ENCODE peak calls at places on chromosomes 7 and 10, in ten cellular contexts. Q is tibial nerve, O is NB4, A is adrenal gland, T is body of pancreas, R is heart left ventricle, E is GM12891, Z is H54, S is HepG2, D is uterus. H is an unnamed sample.

GRCh38 chr10:88270871-88271713 is 312.0 kb downstream of the RNLS start:
- DNase-seq in Q (no peak), O (peak), A (peak), T (no peak), R (no peak), E (peak), Z (no peak), S (no peak), D (no peak), H (no peak)

GRCh38 chr10:88106348-88106747 is 242.9 kb downstream of the PTEN start:
- DNase-seq in Q (no peak), O (peak), A (no peak), T (no peak), R (no peak), E (no peak), Z (no peak), S (no peak), D (no peak), H (no peak)

GRCh38 chr10:70404906-70405824 is 1.2 kb downstream of the EIF4EBP2 start:
- DNase-seq in Q (peak), O (peak), A (peak), T (peak), R (peak), E (no peak), Z (peak), S (peak), D (peak), H (peak)

GRCh38 chr10:114623661-114624294 is 34.3 kb downstream of the ABLIM1 start:
- DNase-seq in Q (no peak), O (no peak), A (peak), T (peak), R (no peak), E (no peak), Z (peak), S (peak), D (no peak), H (no peak)

GRCh38 chr10:61024801-61025201 is 80.8 kb upstream of the RHOBTB1 start:
- DNase-seq in Q (no peak), O (no peak), A (peak), T (peak), R (no peak), E (no peak), Z (no peak), S (peak), D (no peak), H (no peak)

GRCh38 chr7:135713836-135714470 is 14.0 kb downstream of the SLC13A4 start:
- DNase-seq in Q (no peak), O (no peak), A (no peak), T (no peak), R (no peak), E (no peak), Z (no peak), S (no peak), D (no peak), H (no peak)

GRCh38 chr7:46854958-46855473 is 726.9 kb downstream of the TNS3 start:
- DNase-seq in Q (no peak), O (no peak), A (no peak), T (no peak), R (no peak), E (no peak), Z (no peak), S (no peak), D (no peak), H (no peak)

GRCh38 chr7:51366930-51367613 is 50.5 kb upstream of the COBL start:
- DNase-seq in Q (no peak), O (peak), A (peak), T (peak), R (peak), E (peak), Z (peak), S (peak), D (no peak), H (peak)

GRCh38 chr7:33191326-33191725 is 62.0 kb downstream of the BBS9 start:
- DNase-seq in Q (no peak), O (no peak), A (no peak), T (no peak), R (no peak), E (peak), Z (no peak), S (peak), D (no peak), H (no peak)

GRCh38 chr10:114876602-114877300 is 55.2 kb downstream of the FHIP2A start:
- DNase-seq in Q (peak), O (peak), A (peak), T (peak), R (peak), E (peak), Z (peak), S (peak), D (peak), H (peak)

GRCh38 chr10:47021850-47022249 is 110.6 kb downstream of the PTPN20 start:
- DNase-seq in Q (peak), O (no peak), A (no peak), T (no peak), R (no peak), E (no peak), Z (no peak), S (no peak), D (no peak), H (no peak)

GRCh38 chr10:5973069-5973468 is 4.3 kb downstream of the IL15RA start:
- DNase-seq in Q (no peak), O (no peak), A (no peak), T (no peak), R (no peak), E (no peak), Z (no peak), S (no peak), D (no peak), H (no peak)

GRCh38 chr7:47400001-47400400 is 181.9 kb downstream of the TNS3 start:
- DNase-seq in Q (no peak), O (no peak), A (no peak), T (no peak), R (no peak), E (no peak), Z (no peak), S (no peak), D (peak), H (no peak)

GRCh38 chr10:89115876-89116627 is 91.1 kb downstream of the CH25H start:
- DNase-seq in Q (no peak), O (peak), A (no peak), T (no peak), R (no peak), E (no peak), Z (peak), S (no peak), D (no peak), H (no peak)

GRCh38 chr10:25117757-25118156 is 57.0 kb upstream of the GPR158 start:
- DNase-seq in Q (no peak), O (no peak), A (no peak), T (no peak), R (no peak), E (no peak), Z (no peak), S (no peak), D (no peak), H (no peak)

GRCh38 chr10:117746541-117747195 is 204.1 kb downstream of the EMX2 start:
- DNase-seq in Q (no peak), O (no peak), A (peak), T (no peak), R (no peak), E (no peak), Z (no peak), S (no peak), D (no peak), H (no peak)

GRCh38 chr10:93384006-93384405 is 98.1 kb downstream of the MYOF start:
- DNase-seq in Q (no peak), O (peak), A (no peak), T (no peak), R (no peak), E (no peak), Z (peak), S (no peak), D (no peak), H (no peak)

GRCh38 chr10:16967866-16968721 is 150.9 kb upstream of the RSU1 start:
- DNase-seq in Q (no peak), O (no peak), A (peak), T (no peak), R (peak), E (no peak), Z (peak), S (peak), D (no peak), H (peak)

GRCh38 chr10:96831200-96831866 is 765 bp upstream of the LCOR start:
- DNase-seq in Q (no peak), O (no peak), A (no peak), T (no peak), R (no peak), E (no peak), Z (no peak), S (no peak), D (no peak), H (no peak)

GRCh38 chr7:74181821-74182220 is 7.7 kb downstream of the EIF4H start:
- DNase-seq in Q (no peak), O (no peak), A (no peak), T (no peak), R (no peak), E (no peak), Z (no peak), S (no peak), D (no peak), H (no peak)

DNA sequence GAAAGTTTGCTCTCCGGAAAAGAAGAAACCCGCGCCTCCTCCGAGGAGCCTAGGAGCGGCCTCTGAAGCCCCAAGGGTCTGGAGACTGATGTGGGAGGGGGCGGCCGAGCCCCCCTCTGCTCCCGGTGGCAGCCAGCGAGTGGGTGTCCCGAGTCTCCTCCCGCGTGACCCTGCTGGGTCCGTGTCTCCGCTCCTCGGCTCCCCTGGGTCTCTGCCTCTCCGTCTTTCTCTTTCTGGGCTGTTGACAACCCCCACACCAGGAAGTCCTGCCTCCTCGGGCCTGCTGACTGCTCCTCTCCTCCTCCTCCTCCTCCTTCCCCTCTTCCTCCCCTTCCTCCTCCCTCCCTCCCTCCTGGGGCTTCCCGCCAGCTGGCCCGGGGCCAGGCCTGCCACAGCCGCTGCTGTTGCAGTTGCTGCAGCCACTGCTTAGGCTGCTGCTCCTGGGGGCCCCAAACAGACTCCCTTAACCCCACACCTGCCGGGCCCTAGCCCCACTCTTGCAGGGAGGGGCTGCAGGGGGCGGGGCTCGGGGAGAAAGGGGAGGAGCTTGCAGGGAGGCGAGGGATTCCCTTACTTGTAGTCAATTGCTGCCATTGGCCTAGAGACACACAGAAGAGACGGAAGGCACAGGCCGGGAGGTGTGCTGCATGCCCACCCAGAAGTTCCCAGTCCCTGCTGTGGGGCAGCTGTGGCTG is at the start of gene TSC22D4:
- DNase-seq in Q (peak), O (peak), A (peak), T (peak), R (peak), E (peak), Z (peak), S (peak), D (peak), H (peak)
- TF ChIP-seq POLR2A in Q (peak), O (peak), A (peak), T (peak), R (peak), E (peak), Z (peak), S (peak), D (peak), H (peak)

GRCh38 chr7:26308551-26308950 is 16.9 kb downstream of the SNX10 start:
- DNase-seq in Q (no peak), O (no peak), A (no peak), T (no peak), R (no peak), E (no peak), Z (no peak), S (no peak), D (no peak), H (no peak)

GRCh38 chr7:26307226-26307625 is 15.6 kb downstream of the SNX10 start:
- DNase-seq in Q (peak), O (peak), A (peak), T (no peak), R (no peak), E (no peak), Z (peak), S (no peak), D (peak), H (peak)

GRCh38 chr7:26306770-26307169 is 15.1 kb downstream of the SNX10 start:
- DNase-seq in Q (no peak), O (no peak), A (no peak), T (no peak), R (no peak), E (no peak), Z (no peak), S (no peak), D (no peak), H (no peak)

GRCh38 chr7:26305869-26306665 is 14.4 kb downstream of the SNX10 start:
- DNase-seq in Q (no peak), O (no peak), A (no peak), T (no peak), R (no peak), E (no peak), Z (no peak), S (no peak), D (no peak), H (no peak)

DNA sequence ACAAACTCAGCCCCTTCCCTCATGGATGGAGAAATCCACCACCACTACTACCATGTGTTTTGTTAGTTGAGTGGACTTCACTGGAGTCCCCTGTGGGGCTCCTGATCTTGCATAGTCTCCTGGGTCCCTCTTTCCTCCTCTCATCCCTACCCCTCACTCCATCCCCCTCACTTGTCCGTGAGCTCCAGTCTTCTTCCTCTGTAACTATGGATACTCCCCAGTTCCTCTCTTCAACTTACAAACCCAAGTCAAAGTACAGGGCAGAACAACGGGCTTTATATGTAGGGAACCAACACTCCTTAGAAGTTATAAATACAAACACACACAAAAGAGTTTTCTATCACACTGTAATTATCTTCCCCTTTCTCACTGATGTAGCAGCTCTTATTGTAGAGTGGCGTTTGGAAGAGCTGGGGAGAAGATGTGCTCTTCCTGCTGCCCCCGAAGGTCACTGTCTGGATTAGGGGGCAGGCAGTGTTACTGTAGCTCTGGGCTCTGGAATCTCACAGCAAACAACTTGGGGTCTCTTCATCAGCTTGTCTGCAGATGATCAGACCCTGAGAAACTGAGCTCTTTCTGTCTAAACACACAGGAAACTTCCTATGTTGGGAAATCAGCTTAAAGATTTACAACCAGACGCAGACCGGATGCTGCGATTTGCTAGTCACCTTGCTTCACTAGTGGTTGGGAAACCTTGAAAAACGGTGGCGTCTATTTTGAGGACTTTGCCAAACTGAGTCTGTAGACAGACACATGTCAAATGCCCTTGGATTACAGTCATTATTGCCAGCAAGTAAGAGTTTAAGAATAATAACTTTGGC is 13.6 kb downstream of the SNX10 start:
- DNase-seq in Q (no peak), O (peak), A (peak), T (no peak), R (no peak), E (no peak), Z (no peak), S (peak), D (no peak), H (no peak)
- TF ChIP-seq POLR2A in Q (no peak), O (peak), A (no peak), T (no peak), R (no peak), E (no peak), Z (no peak), S (no peak), D (no peak), H (no peak)

GRCh38 chr7:100895701-100895955 is at the start of gene ACHE:
- DNase-seq in Q (no peak), O (no peak), A (no peak), T (no peak), R (no peak), E (no peak), Z (no peak), S (no peak), D (no peak), H (no peak)
- TF ChIP-seq POLR2A in Q (no peak), O (no peak), A (no peak), T (no peak), R (no peak), E (no peak), Z (no peak), S (no peak), D (no peak), H (no peak)

DNA sequence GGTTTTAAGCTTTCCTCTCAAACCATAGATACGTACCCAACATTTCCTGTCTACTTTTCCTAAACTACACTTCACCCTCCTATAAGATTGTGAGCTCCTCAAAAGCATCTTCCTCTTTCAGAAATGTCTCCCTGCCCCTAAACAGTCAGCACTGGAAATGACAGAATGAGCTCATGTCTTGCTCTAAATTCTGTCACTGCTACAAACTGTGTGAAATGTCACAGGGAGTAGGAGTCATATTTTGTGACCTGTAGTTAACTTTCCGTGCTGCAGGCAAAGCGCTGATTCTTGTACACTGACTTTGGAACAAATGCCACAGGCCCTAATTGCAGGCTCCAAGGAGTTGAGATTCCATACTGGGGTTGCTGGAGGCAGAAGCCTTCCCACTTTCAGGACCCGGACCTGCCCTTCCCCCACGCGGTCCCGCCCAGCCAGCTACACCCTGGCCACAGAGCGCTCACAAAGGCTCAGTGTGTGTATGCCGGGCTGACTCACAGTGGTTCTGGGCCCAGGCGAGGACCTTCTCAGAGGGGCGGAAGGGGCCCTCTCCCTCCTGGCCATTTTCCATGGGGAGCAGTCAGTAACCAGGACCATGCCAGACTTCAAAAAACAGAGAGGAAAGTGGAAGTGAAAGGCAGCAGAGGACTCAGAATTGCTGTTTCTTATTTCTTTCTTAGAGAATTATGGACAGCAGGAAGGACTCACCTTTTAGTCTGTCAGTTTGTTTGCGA is 24.1 kb downstream of the SCD start:
- DNase-seq in Q (peak), O (peak), A (peak), T (peak), R (peak), E (no peak), Z (peak), S (peak), D (peak), H (peak)
- TF ChIP-seq POLR2A in Q (no peak), O (peak), A (peak), T (no peak), R (no peak), E (no peak), Z (no peak), S (peak), D (no peak), H (peak)

DNA sequence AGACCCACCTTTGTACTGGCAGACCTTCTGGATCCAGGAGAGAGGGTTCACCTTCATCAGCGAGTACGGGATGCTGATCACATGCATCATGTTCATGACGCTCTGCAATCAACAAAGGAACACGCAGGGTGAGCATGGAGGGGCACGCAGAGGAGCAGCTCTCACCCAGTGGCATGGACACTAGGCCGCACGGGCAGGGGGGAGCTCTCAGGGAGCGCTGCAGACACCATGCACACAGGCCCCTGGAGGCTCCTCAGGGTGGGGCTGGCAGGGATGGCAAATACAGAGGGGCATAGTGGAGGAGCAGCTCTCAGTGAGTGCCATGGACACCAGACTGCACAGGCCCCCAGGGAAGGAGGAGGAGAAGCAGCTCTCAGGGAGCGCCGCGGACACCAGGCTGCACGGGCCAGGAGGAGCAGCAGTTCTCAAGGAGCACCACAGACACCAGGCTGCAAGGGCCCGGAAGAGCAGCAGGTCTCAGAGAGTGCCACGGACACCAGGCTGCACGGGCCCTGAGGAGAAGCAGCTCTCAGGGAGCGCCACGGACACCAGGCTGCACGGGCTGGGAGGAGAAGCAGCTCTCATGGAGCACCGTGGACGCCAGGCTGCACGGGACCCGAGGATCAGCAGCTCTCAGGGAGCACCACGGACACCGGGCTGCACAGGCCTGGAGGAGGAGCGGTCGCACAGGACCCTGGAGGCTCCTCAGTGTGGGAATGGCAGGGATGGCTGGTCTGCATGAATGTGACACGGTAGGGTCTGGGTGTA is 249.5 kb downstream of the ZMYND11 start:
- DNase-seq in Q (no peak), O (no peak), A (peak), T (no peak), R (no peak), E (no peak), Z (no peak), S (no peak), D (no peak), H (no peak)
- TF ChIP-seq POLR2A in Q (no peak), O (no peak), A (no peak), T (no peak), R (no peak), E (no peak), Z (no peak), S (no peak), D (no peak), H (no peak)

DNA sequence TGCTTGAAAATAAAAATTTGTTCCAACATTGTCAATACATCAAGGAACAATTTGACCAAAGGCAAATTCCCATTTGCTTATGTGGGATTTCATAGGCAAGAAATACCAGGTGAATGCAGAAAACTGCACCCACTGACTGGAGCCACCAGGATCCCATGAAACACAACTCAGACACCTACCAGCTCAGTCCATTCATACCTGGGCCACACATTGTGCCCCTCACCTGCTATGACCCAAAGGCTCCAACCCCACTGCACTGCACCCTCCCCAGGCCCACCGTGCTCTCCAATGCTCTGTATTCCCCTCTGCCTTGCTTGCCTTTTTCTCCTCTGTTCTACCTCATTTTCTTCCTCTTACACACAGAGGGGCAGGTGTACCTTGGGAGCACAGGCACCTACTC is 5.3 kb downstream of the NCAPG2 start:
- DNase-seq in Q (no peak), O (no peak), A (no peak), T (no peak), R (no peak), E (no peak), Z (no peak), S (no peak), D (no peak), H (no peak)
- TF ChIP-seq POLR2A in Q (no peak), O (no peak), A (no peak), T (no peak), R (no peak), E (no peak), Z (no peak), S (no peak), D (no peak), H (no peak)